ENCODE peak calls at places on chromosome 18, in eight cellular contexts. One of them, this sample, is unnamed.

GRCh38 chr18:61824733-61825363 is 68.0 kb downstream of the RNF152 start:
- DNase-seq in NCI-H82: no peak
- DNase-seq in AG08395: peak; percentile 5
- DNase-seq in astrocyte of the cerebellum: no peak
- DNase-seq in NCI-H187: no peak
- DNase-seq in brain microvascular endothelial cell: no peak
- DNase-seq in frontal cortex: no peak
- DNase-seq in CD8-positive, alpha-beta memory T cell: no peak
- DNase-seq in this sample: no peak

GRCh38 chr18:49520661-49521145 is 33.7 kb upstream of the C18orf32 start:
- DNase-seq in astrocyte of the cerebellum: no peak
- DNase-seq in frontal cortex: no peak
- DNase-seq in brain microvascular endothelial cell: no peak
- DNase-seq in NCI-H82: peak; percentile 86
- DNase-seq in NCI-H187: no peak
- DNase-seq in CD8-positive, alpha-beta memory T cell: no peak
- DNase-seq in AG08395: no peak
- DNase-seq in this sample: peak; percentile 3

GRCh38 chr18:32379891-32380290 is 90.8 kb downstream of the GAREM1 start:
- DNase-seq in brain microvascular endothelial cell: peak; percentile 17
- DNase-seq in CD8-positive, alpha-beta memory T cell: no peak
- DNase-seq in astrocyte of the cerebellum: no peak
- DNase-seq in NCI-H82: no peak
- DNase-seq in frontal cortex: no peak
- DNase-seq in AG08395: no peak
- DNase-seq in NCI-H187: no peak
- DNase-seq in this sample: no peak

GRCh38 chr18:10006261-10006903 is 92.6 kb downstream of the VAPA start:
- DNase-seq in frontal cortex: no peak
- DNase-seq in AG08395: peak; percentile 58
- DNase-seq in brain microvascular endothelial cell: no peak
- DNase-seq in NCI-H82: peak; percentile 96
- DNase-seq in CD8-positive, alpha-beta memory T cell: no peak
- DNase-seq in astrocyte of the cerebellum: peak; percentile 20
- DNase-seq in NCI-H187: no peak
- DNase-seq in this sample: no peak

GRCh38 chr18:22698711-22699110 is 234.4 kb upstream of the RBBP8 start:
- DNase-seq in brain microvascular endothelial cell: no peak
- DNase-seq in astrocyte of the cerebellum: no peak
- DNase-seq in NCI-H82: no peak
- DNase-seq in AG08395: no peak
- DNase-seq in frontal cortex: no peak
- DNase-seq in CD8-positive, alpha-beta memory T cell: no peak
- DNase-seq in NCI-H187: no peak
- DNase-seq in this sample: no peak

GRCh38 chr18:63578357-63578958 is 8.7 kb upstream of the SERPINB13 start:
- DNase-seq in NCI-H82: peak; percentile 56
- DNase-seq in AG08395: peak; percentile 29
- DNase-seq in astrocyte of the cerebellum: peak; percentile 29
- DNase-seq in brain microvascular endothelial cell: peak; percentile 53
- DNase-seq in CD8-positive, alpha-beta memory T cell: no peak
- DNase-seq in NCI-H187: peak; percentile 22
- DNase-seq in frontal cortex: no peak
- DNase-seq in this sample: no peak

GRCh38 chr18:58186258-58186948 is 142.4 kb downstream of the NEDD4L start:
- DNase-seq in brain microvascular endothelial cell: peak; percentile 91
- DNase-seq in AG08395: peak; percentile 39
- DNase-seq in NCI-H82: no peak
- DNase-seq in NCI-H187: no peak
- DNase-seq in CD8-positive, alpha-beta memory T cell: no peak
- DNase-seq in astrocyte of the cerebellum: no peak
- DNase-seq in frontal cortex: no peak
- DNase-seq in this sample: peak; percentile 19

GRCh38 chr18:62759704-62760402 is 44.5 kb downstream of the PHLPP1 start:
- DNase-seq in NCI-H82: no peak
- DNase-seq in frontal cortex: no peak
- DNase-seq in CD8-positive, alpha-beta memory T cell: no peak
- DNase-seq in NCI-H187: no peak
- DNase-seq in AG08395: peak; percentile 19
- DNase-seq in astrocyte of the cerebellum: no peak
- DNase-seq in brain microvascular endothelial cell: peak; percentile 52
- DNase-seq in this sample: no peak

GRCh38 chr18:75070235-75070624 is 138.7 kb downstream of the PTGR3 start:
- DNase-seq in NCI-H187: no peak
- DNase-seq in CD8-positive, alpha-beta memory T cell: no peak
- DNase-seq in brain microvascular endothelial cell: no peak
- DNase-seq in NCI-H82: peak; percentile 48
- DNase-seq in frontal cortex: no peak
- DNase-seq in AG08395: no peak
- DNase-seq in astrocyte of the cerebellum: no peak
- DNase-seq in this sample: no peak

GRCh38 chr18:55097406-55098170 is 138.3 kb upstream of the CCDC68 start:
- DNase-seq in brain microvascular endothelial cell: no peak
- DNase-seq in astrocyte of the cerebellum: no peak
- DNase-seq in CD8-positive, alpha-beta memory T cell: no peak
- DNase-seq in NCI-H82: peak; percentile 33
- DNase-seq in NCI-H187: peak; percentile 56
- DNase-seq in AG08395: peak; percentile 76
- DNase-seq in frontal cortex: no peak
- DNase-seq in this sample: peak; percentile 88

GRCh38 chr18:3579701-3580100 is 129.7 kb downstream of the TGIF1 start:
- DNase-seq in NCI-H187: no peak
- DNase-seq in frontal cortex: no peak
- DNase-seq in astrocyte of the cerebellum: peak; percentile 62
- DNase-seq in NCI-H82: no peak
- DNase-seq in CD8-positive, alpha-beta memory T cell: no peak
- DNase-seq in brain microvascular endothelial cell: peak; percentile 92
- DNase-seq in AG08395: peak; percentile 68
- DNase-seq in this sample: no peak

GRCh38 chr18:5237723-5238370 is 40.8 kb upstream of the AKAIN1 start:
- DNase-seq in NCI-H82: peak; percentile 90
- DNase-seq in CD8-positive, alpha-beta memory T cell: peak; percentile 89
- DNase-seq in AG08395: peak; percentile 87
- DNase-seq in frontal cortex: peak; percentile 76
- DNase-seq in brain microvascular endothelial cell: peak; percentile 74
- DNase-seq in astrocyte of the cerebellum: peak; percentile 70
- DNase-seq in NCI-H187: peak; percentile 72
- DNase-seq in this sample: peak; percentile 88

GRCh38 chr18:23189768-23190661 is 54.7 kb downstream of the CABLES1 start:
- DNase-seq in NCI-H187: no peak
- DNase-seq in AG08395: no peak
- DNase-seq in brain microvascular endothelial cell: no peak
- DNase-seq in NCI-H82: no peak
- DNase-seq in astrocyte of the cerebellum: no peak
- DNase-seq in frontal cortex: no peak
- DNase-seq in CD8-positive, alpha-beta memory T cell: no peak
- DNase-seq in this sample: no peak

GRCh38 chr18:63346031-63346430 is 21.0 kb downstream of the KDSR start:
- DNase-seq in NCI-H187: no peak
- DNase-seq in AG08395: peak; percentile 44
- DNase-seq in CD8-positive, alpha-beta memory T cell: no peak
- DNase-seq in frontal cortex: no peak
- DNase-seq in brain microvascular endothelial cell: no peak
- DNase-seq in NCI-H82: no peak
- DNase-seq in astrocyte of the cerebellum: no peak
- DNase-seq in this sample: no peak

This sample was measured in NCI-H510A.